ENCODE peak calls at places on chromosomes 13 and 19, in nine cellular contexts. One of them, this sample, is unnamed.

GRCh38 chr19:16371540-16371986 is 46.9 kb downstream of the KLF2 start:
- DNase-seq in AG09309: no peak
- DNase-seq in GM23248: no peak
- DNase-seq in lower leg skin: peak; percentile 49
- DNase-seq in HTR-8/SVneo: no peak
- DNase-seq in stimulated activated CD8-positive, alpha-beta memory T cell treated with anti-CD3 and anti-CD28 coated beads, Interleukin-4, amount 100 ng/mL, for 24 hours: peak; percentile 80
- DNase-seq in NCI-H1694 treated with DMSO at 0.1 percent for 48 hours: no peak
- DNase-seq in posterior cingulate gyrus: peak; percentile 82
- DNase-seq in IMR-90: no peak
- DNase-seq in this sample: no peak

GRCh38 chr13:76903544-76904162 is 17.4 kb upstream of the KCTD12 start:
- DNase-seq in HTR-8/SVneo: no peak
- DNase-seq in lower leg skin: peak; percentile 68
- DNase-seq in posterior cingulate gyrus: peak; percentile 93
- DNase-seq in IMR-90: peak; percentile 80
- DNase-seq in NCI-H1694 treated with DMSO at 0.1 percent for 48 hours: peak; percentile 73
- DNase-seq in AG09309: no peak
- DNase-seq in stimulated activated CD8-positive, alpha-beta memory T cell treated with anti-CD3 and anti-CD28 coated beads, Interleukin-4, amount 100 ng/mL, for 24 hours: peak; percentile 47
- DNase-seq in GM23248: peak; percentile 83
- DNase-seq in this sample: peak; percentile 67

GRCh38 chr19:39469036-39469435 is 11.6 kb upstream of the TIMM50 start:
- DNase-seq in HTR-8/SVneo: no peak
- DNase-seq in stimulated activated CD8-positive, alpha-beta memory T cell treated with anti-CD3 and anti-CD28 coated beads, Interleukin-4, amount 100 ng/mL, for 24 hours: no peak
- DNase-seq in posterior cingulate gyrus: peak; percentile 24
- DNase-seq in NCI-H1694 treated with DMSO at 0.1 percent for 48 hours: no peak
- DNase-seq in lower leg skin: no peak
- DNase-seq in GM23248: no peak
- DNase-seq in IMR-90: no peak
- DNase-seq in AG09309: no peak
- DNase-seq in this sample: no peak

GRCh38 chr19:1251503-1252220 is 3.3 kb downstream of the MIDN start:
- DNase-seq in GM23248: no peak
- DNase-seq in IMR-90: no peak
- DNase-seq in posterior cingulate gyrus: peak; percentile 94
- DNase-seq in lower leg skin: no peak
- DNase-seq in HTR-8/SVneo: no peak
- DNase-seq in stimulated activated CD8-positive, alpha-beta memory T cell treated with anti-CD3 and anti-CD28 coated beads, Interleukin-4, amount 100 ng/mL, for 24 hours: no peak
- DNase-seq in NCI-H1694 treated with DMSO at 0.1 percent for 48 hours: no peak
- DNase-seq in AG09309: no peak
- DNase-seq in this sample: no peak

GRCh38 chr13:25375727-25376358 is 4.1 kb downstream of the ATP8A2 start:
- DNase-seq in IMR-90: peak; percentile 31
- DNase-seq in HTR-8/SVneo: peak; percentile 29
- DNase-seq in NCI-H1694 treated with DMSO at 0.1 percent for 48 hours: peak; percentile 24
- DNase-seq in GM23248: peak; percentile 48
- DNase-seq in posterior cingulate gyrus: no peak
- DNase-seq in lower leg skin: peak; percentile 21
- DNase-seq in AG09309: peak; percentile 5
- DNase-seq in stimulated activated CD8-positive, alpha-beta memory T cell treated with anti-CD3 and anti-CD28 coated beads, Interleukin-4, amount 100 ng/mL, for 24 hours: no peak
- DNase-seq in this sample: no peak

GRCh38 chr13:86174632-86175031 is 375.4 kb upstream of the SLITRK6 start:
- DNase-seq in lower leg skin: no peak
- DNase-seq in GM23248: no peak
- DNase-seq in stimulated activated CD8-positive, alpha-beta memory T cell treated with anti-CD3 and anti-CD28 coated beads, Interleukin-4, amount 100 ng/mL, for 24 hours: no peak
- DNase-seq in AG09309: no peak
- DNase-seq in NCI-H1694 treated with DMSO at 0.1 percent for 48 hours: no peak
- DNase-seq in HTR-8/SVneo: no peak
- DNase-seq in posterior cingulate gyrus: no peak
- DNase-seq in IMR-90: no peak
- DNase-seq in this sample: no peak

GRCh38 chr19:6464070-6464873 is at the start of gene CRB3:
- DNase-seq in NCI-H1694 treated with DMSO at 0.1 percent for 48 hours: no peak
- DNase-seq in HTR-8/SVneo: no peak
- DNase-seq in GM23248: no peak
- DNase-seq in posterior cingulate gyrus: no peak
- DNase-seq in IMR-90: no peak
- DNase-seq in AG09309: no peak
- DNase-seq in stimulated activated CD8-positive, alpha-beta memory T cell treated with anti-CD3 and anti-CD28 coated beads, Interleukin-4, amount 100 ng/mL, for 24 hours: no peak
- DNase-seq in lower leg skin: peak; percentile 69
- DNase-seq in this sample: no peak

GRCh38 chr13:44583126-44583525 is 7.0 kb upstream of the TSC22D1 start:
- DNase-seq in lower leg skin: no peak
- DNase-seq in stimulated activated CD8-positive, alpha-beta memory T cell treated with anti-CD3 and anti-CD28 coated beads, Interleukin-4, amount 100 ng/mL, for 24 hours: no peak
- DNase-seq in IMR-90: peak; percentile 47
- DNase-seq in AG09309: no peak
- DNase-seq in HTR-8/SVneo: no peak
- DNase-seq in posterior cingulate gyrus: no peak
- DNase-seq in NCI-H1694 treated with DMSO at 0.1 percent for 48 hours: no peak
- DNase-seq in GM23248: peak; percentile 14
- DNase-seq in this sample: no peak

GRCh38 chr13:30173301-30173605 is 134.1 kb downstream of the KATNAL1 start:
- DNase-seq in NCI-H1694 treated with DMSO at 0.1 percent for 48 hours: no peak
- DNase-seq in GM23248: no peak
- DNase-seq in HTR-8/SVneo: no peak
- DNase-seq in lower leg skin: no peak
- DNase-seq in posterior cingulate gyrus: no peak
- DNase-seq in IMR-90: no peak
- DNase-seq in AG09309: no peak
- DNase-seq in stimulated activated CD8-positive, alpha-beta memory T cell treated with anti-CD3 and anti-CD28 coated beads, Interleukin-4, amount 100 ng/mL, for 24 hours: no peak
- DNase-seq in this sample: no peak

GRCh38 chr13:33326246-33326645 is 40.7 kb upstream of the STARD13 start:
- DNase-seq in stimulated activated CD8-positive, alpha-beta memory T cell treated with anti-CD3 and anti-CD28 coated beads, Interleukin-4, amount 100 ng/mL, for 24 hours: no peak
- DNase-seq in IMR-90: no peak
- DNase-seq in lower leg skin: no peak
- DNase-seq in posterior cingulate gyrus: no peak
- DNase-seq in HTR-8/SVneo: no peak
- DNase-seq in NCI-H1694 treated with DMSO at 0.1 percent for 48 hours: no peak
- DNase-seq in AG09309: no peak
- DNase-seq in GM23248: no peak
- DNase-seq in this sample: no peak

GRCh38 chr19:46204008-46204407 is 25.5 kb upstream of the IGFL1 start:
- DNase-seq in AG09309: no peak
- DNase-seq in lower leg skin: no peak
- DNase-seq in NCI-H1694 treated with DMSO at 0.1 percent for 48 hours: no peak
- DNase-seq in stimulated activated CD8-positive, alpha-beta memory T cell treated with anti-CD3 and anti-CD28 coated beads, Interleukin-4, amount 100 ng/mL, for 24 hours: no peak
- DNase-seq in IMR-90: no peak
- DNase-seq in posterior cingulate gyrus: no peak
- DNase-seq in HTR-8/SVneo: no peak
- DNase-seq in GM23248: no peak
- DNase-seq in this sample: no peak

GRCh38 chr19:29653398-29653797 is 11.9 kb upstream of the PLEKHF1 start:
- DNase-seq in NCI-H1694 treated with DMSO at 0.1 percent for 48 hours: no peak
- DNase-seq in GM23248: no peak
- DNase-seq in IMR-90: no peak
- DNase-seq in stimulated activated CD8-positive, alpha-beta memory T cell treated with anti-CD3 and anti-CD28 coated beads, Interleukin-4, amount 100 ng/mL, for 24 hours: no peak
- DNase-seq in lower leg skin: no peak
- DNase-seq in AG09309: no peak
- DNase-seq in HTR-8/SVneo: no peak
- DNase-seq in posterior cingulate gyrus: peak; percentile 8
- DNase-seq in this sample: no peak

GRCh38 chr19:16447015-16447384 is 24.8 kb downstream of the EPS15L1 start:
- DNase-seq in GM23248: peak; percentile 93
- DNase-seq in NCI-H1694 treated with DMSO at 0.1 percent for 48 hours: no peak
- DNase-seq in IMR-90: peak; percentile 91
- DNase-seq in lower leg skin: peak; percentile 75
- DNase-seq in HTR-8/SVneo: no peak
- DNase-seq in AG09309: peak; percentile 49
- DNase-seq in posterior cingulate gyrus: peak; percentile 89
- DNase-seq in stimulated activated CD8-positive, alpha-beta memory T cell treated with anti-CD3 and anti-CD28 coated beads, Interleukin-4, amount 100 ng/mL, for 24 hours: peak; percentile 48
- DNase-seq in this sample: peak; percentile 64

GRCh38 chr13:103810026-103810425 is 743.8 kb upstream of the SLC10A2 start:
- DNase-seq in IMR-90: no peak
- DNase-seq in GM23248: no peak
- DNase-seq in AG09309: no peak
- DNase-seq in lower leg skin: no peak
- DNase-seq in posterior cingulate gyrus: no peak
- DNase-seq in stimulated activated CD8-positive, alpha-beta memory T cell treated with anti-CD3 and anti-CD28 coated beads, Interleukin-4, amount 100 ng/mL, for 24 hours: no peak
- DNase-seq in NCI-H1694 treated with DMSO at 0.1 percent for 48 hours: no peak
- DNase-seq in HTR-8/SVneo: no peak
- DNase-seq in this sample: no peak

GRCh38 chr19:19403373-19403901 is 2.0 kb upstream of the GATAD2A start:
- DNase-seq in posterior cingulate gyrus: no peak
- DNase-seq in NCI-H1694 treated with DMSO at 0.1 percent for 48 hours: no peak
- DNase-seq in lower leg skin: no peak
- DNase-seq in GM23248: peak; percentile 89
- DNase-seq in stimulated activated CD8-positive, alpha-beta memory T cell treated with anti-CD3 and anti-CD28 coated beads, Interleukin-4, amount 100 ng/mL, for 24 hours: no peak
- DNase-seq in HTR-8/SVneo: peak; percentile 58
- DNase-seq in IMR-90: peak; percentile 44
- DNase-seq in AG09309: no peak
- DNase-seq in this sample: no peak

GRCh38 chr13:26011208-26011573 is 40.6 kb downstream of the SHISA2 start:
- DNase-seq in NCI-H1694 treated with DMSO at 0.1 percent for 48 hours: no peak
- DNase-seq in AG09309: no peak
- DNase-seq in posterior cingulate gyrus: no peak
- DNase-seq in stimulated activated CD8-positive, alpha-beta memory T cell treated with anti-CD3 and anti-CD28 coated beads, Interleukin-4, amount 100 ng/mL, for 24 hours: no peak
- DNase-seq in lower leg skin: no peak
- DNase-seq in GM23248: no peak
- DNase-seq in IMR-90: no peak
- DNase-seq in HTR-8/SVneo: no peak
- DNase-seq in this sample: no peak

GRCh38 chr19:3323026-3323425 is 43.4 kb upstream of the NFIC start:
- DNase-seq in posterior cingulate gyrus: no peak
- DNase-seq in HTR-8/SVneo: no peak
- DNase-seq in stimulated activated CD8-positive, alpha-beta memory T cell treated with anti-CD3 and anti-CD28 coated beads, Interleukin-4, amount 100 ng/mL, for 24 hours: no peak
- DNase-seq in lower leg skin: no peak
- DNase-seq in GM23248: no peak
- DNase-seq in IMR-90: no peak
- DNase-seq in AG09309: no peak
- DNase-seq in NCI-H1694 treated with DMSO at 0.1 percent for 48 hours: no peak
- DNase-seq in this sample: no peak

GRCh38 chr13:49836516-49836915 is 44.0 kb upstream of the KPNA3 start:
- DNase-seq in AG09309: no peak
- DNase-seq in GM23248: no peak
- DNase-seq in NCI-H1694 treated with DMSO at 0.1 percent for 48 hours: no peak
- DNase-seq in posterior cingulate gyrus: no peak
- DNase-seq in lower leg skin: no peak
- DNase-seq in HTR-8/SVneo: no peak
- DNase-seq in IMR-90: no peak
- DNase-seq in stimulated activated CD8-positive, alpha-beta memory T cell treated with anti-CD3 and anti-CD28 coated beads, Interleukin-4, amount 100 ng/mL, for 24 hours: no peak
- DNase-seq in this sample: peak; percentile 56

GRCh38 chr19:4744451-4745170 is 21.0 kb upstream of the DPP9 start:
- DNase-seq in posterior cingulate gyrus: peak; percentile 87
- DNase-seq in HTR-8/SVneo: peak; percentile 84
- DNase-seq in NCI-H1694 treated with DMSO at 0.1 percent for 48 hours: no peak
- DNase-seq in GM23248: peak; percentile 97
- DNase-seq in IMR-90: peak; percentile 95
- DNase-seq in stimulated activated CD8-positive, alpha-beta memory T cell treated with anti-CD3 and anti-CD28 coated beads, Interleukin-4, amount 100 ng/mL, for 24 hours: no peak
- DNase-seq in lower leg skin: peak; percentile 46
- DNase-seq in AG09309: peak; percentile 78
- DNase-seq in this sample: no peak

GRCh38 chr19:1177322-1178114 is 3.5 kb upstream of the SBNO2 start:
- DNase-seq in posterior cingulate gyrus: peak; percentile 73
- DNase-seq in lower leg skin: peak; percentile 63
- DNase-seq in GM23248: peak; percentile 98
- DNase-seq in HTR-8/SVneo: peak; percentile 74
- DNase-seq in NCI-H1694 treated with DMSO at 0.1 percent for 48 hours: no peak
- DNase-seq in stimulated activated CD8-positive, alpha-beta memory T cell treated with anti-CD3 and anti-CD28 coated beads, Interleukin-4, amount 100 ng/mL, for 24 hours: no peak
- DNase-seq in AG09309: peak; percentile 93
- DNase-seq in IMR-90: peak; percentile 97
- DNase-seq in this sample: peak; percentile 51

GRCh38 chr19:29884466-29884865 is 57.6 kb upstream of the URI1 start:
- DNase-seq in HTR-8/SVneo: no peak
- DNase-seq in IMR-90: no peak
- DNase-seq in NCI-H1694 treated with DMSO at 0.1 percent for 48 hours: no peak
- DNase-seq in GM23248: no peak
- DNase-seq in lower leg skin: no peak
- DNase-seq in AG09309: no peak
- DNase-seq in posterior cingulate gyrus: peak; percentile 53
- DNase-seq in stimulated activated CD8-positive, alpha-beta memory T cell treated with anti-CD3 and anti-CD28 coated beads, Interleukin-4, amount 100 ng/mL, for 24 hours: no peak
- DNase-seq in this sample: no peak

GRCh38 chr13:111281751-111282311 is 38.6 kb upstream of the TEX29 start:
- DNase-seq in HTR-8/SVneo: no peak
- DNase-seq in AG09309: peak; percentile 7
- DNase-seq in lower leg skin: no peak
- DNase-seq in NCI-H1694 treated with DMSO at 0.1 percent for 48 hours: no peak
- DNase-seq in GM23248: peak; percentile 63
- DNase-seq in stimulated activated CD8-positive, alpha-beta memory T cell treated with anti-CD3 and anti-CD28 coated beads, Interleukin-4, amount 100 ng/mL, for 24 hours: no peak
- DNase-seq in posterior cingulate gyrus: peak; percentile 79
- DNase-seq in IMR-90: peak; percentile 85
- DNase-seq in this sample: no peak

GRCh38 chr19:39135701-39136100 is 10.1 kb downstream of the PAK4 start:
- DNase-seq in stimulated activated CD8-positive, alpha-beta memory T cell treated with anti-CD3 and anti-CD28 coated beads, Interleukin-4, amount 100 ng/mL, for 24 hours: no peak
- DNase-seq in posterior cingulate gyrus: no peak
- DNase-seq in HTR-8/SVneo: no peak
- DNase-seq in AG09309: no peak
- DNase-seq in IMR-90: no peak
- DNase-seq in lower leg skin: no peak
- DNase-seq in GM23248: no peak
- DNase-seq in NCI-H1694 treated with DMSO at 0.1 percent for 48 hours: no peak
- DNase-seq in this sample: no peak